ENCODE peak calls at places on chromosomes 13 and 19, in six cellular contexts. Q is astrocyte, R is upper lobe of left lung, P is PC-9, A is HFFc6, E is omental fat pad. G is an unnamed sample.

GRCh38 chr19:57280165-57280912 is at the start of gene ZNF460:
- DNase-seq in A (peak; percentile 96), E (peak; percentile 82), R (peak; percentile 96), Q (peak; percentile 94), P (peak; percentile 96), G (peak; percentile 93)

GRCh38 chr19:53883231-53883661 is 1.2 kb downstream of the PRKCG start:
- DNase-seq in R (no peak), E (no peak), A (no peak), P (no peak), Q (no peak), G (no peak)

GRCh38 chr19:38801359-38802095 is 11.2 kb downstream of the LGALS4 start:
- DNase-seq in E (no peak), A (no peak), Q (no peak), R (no peak), P (no peak), G (no peak)

GRCh38 chr19:34482380-34483250 is 1.1 kb downstream of the WTIP start:
- DNase-seq in E (no peak), A (no peak), R (no peak), P (no peak), Q (peak; percentile 46), G (peak; percentile 22)

GRCh38 chr13:105798541-105798940 is 736.9 kb downstream of the EFNB2 start:
- DNase-seq in Q (no peak), R (no peak), A (no peak), P (no peak), E (no peak), G (no peak)

GRCh38 chr19:20969498-20969897 is 46.4 kb downstream of the ZNF85 start:
- DNase-seq in R (no peak), P (peak; percentile 5), E (no peak), A (no peak), Q (no peak), G (no peak)

GRCh38 chr13:40175639-40176038 is 490.8 kb downstream of the FOXO1 start:
- DNase-seq in P (no peak), Q (peak; percentile 23), R (no peak), A (no peak), E (no peak), G (no peak)

GRCh38 chr19:50911206-50912101 is at the start of gene KLK4:
- DNase-seq in Q (no peak), R (no peak), E (no peak), A (no peak), P (no peak), G (no peak)

GRCh38 chr13:108779308-108779707 is 149.9 kb downstream of the MYO16 start:
- DNase-seq in Q (no peak), P (no peak), A (no peak), E (no peak), R (no peak), G (no peak)

GRCh38 chr19:871446-872265 is 12.2 kb downstream of the CFD start:
- DNase-seq in R (no peak), E (no peak), Q (peak; percentile 34), A (no peak), P (no peak), G (no peak)

GRCh38 chr13:31765441-31765840 is 26.1 kb downstream of the RXFP2 start:
- DNase-seq in Q (peak; percentile 91), A (peak; percentile 78), R (no peak), E (no peak), P (no peak), G (no peak)

GRCh38 chr19:40411125-40411842 is 1.9 kb downstream of the PRX start:
- DNase-seq in Q (no peak), R (peak; percentile 41), P (no peak), E (no peak), A (no peak), G (no peak)

GRCh38 chr19:46784262-46785053 is 3.9 kb downstream of the SLC1A5 start:
- DNase-seq in Q (peak; percentile 73), R (peak; percentile 93), A (peak; percentile 94), E (peak; percentile 63), P (peak; percentile 93), G (peak; percentile 92)

GRCh38 chr19:48768989-48769713 is 13.8 kb downstream of the FGF21 start:
- DNase-seq in P (no peak), Q (peak; percentile 33), E (no peak), A (no peak), R (peak; percentile 57), G (no peak)

GRCh38 chr13:43238341-43239083 is 215.1 kb downstream of the DNAJC15 start:
- DNase-seq in P (no peak), R (no peak), Q (no peak), A (no peak), E (no peak), G (no peak)

GRCh38 chr19:3607398-3608078 is 863 bp upstream of the TBXA2R start:
- DNase-seq in E (no peak), A (peak; percentile 32), P (no peak), Q (peak; percentile 27), R (peak; percentile 53), G (no peak)

GRCh38 chr13:112067121-112067741 is at the start of gene SOX1:
- DNase-seq in Q (no peak), A (no peak), E (no peak), P (no peak), R (no peak), G (no peak)

GRCh38 chr13:110137677-110138008 is 169.3 kb downstream of the COL4A1 start:
- DNase-seq in P (peak; percentile 78), A (no peak), R (peak; percentile 66), Q (peak; percentile 37), E (no peak), G (no peak)

GRCh38 chr19:18539372-18539771 is 4.0 kb downstream of the FKBP8 start:
- DNase-seq in E (no peak), A (no peak), P (no peak), Q (no peak), R (no peak), G (no peak)

GRCh38 chr19:11232555-11232954 is 6.9 kb upstream of the ANGPTL8 start:
- DNase-seq in P (no peak), Q (no peak), E (no peak), A (no peak), R (no peak), G (no peak)

GRCh38 chr19:11236324-11237301 is 2.8 kb upstream of the ANGPTL8 start:
- DNase-seq in Q (no peak), P (no peak), E (no peak), A (no peak), R (no peak), G (no peak)

GRCh38 chr19:11237321-11237720 is 2.1 kb upstream of the ANGPTL8 start:
- DNase-seq in Q (no peak), E (no peak), A (no peak), P (no peak), R (no peak), G (no peak)

GRCh38 chr19:11233073-11233472 is 6.3 kb upstream of the ANGPTL8 start:
- DNase-seq in Q (no peak), E (no peak), A (no peak), P (no peak), R (no peak), G (no peak)

GRCh38 chr19:11234486-11235075 is 4.8 kb upstream of the ANGPTL8 start:
- DNase-seq in R (no peak), A (no peak), P (no peak), Q (no peak), E (no peak), G (no peak)
- TF ChIP-seq CTCF in R (no peak), A (no peak), P (no peak), Q (no peak), E (no peak), G (peak; percentile 6)

DNA sequence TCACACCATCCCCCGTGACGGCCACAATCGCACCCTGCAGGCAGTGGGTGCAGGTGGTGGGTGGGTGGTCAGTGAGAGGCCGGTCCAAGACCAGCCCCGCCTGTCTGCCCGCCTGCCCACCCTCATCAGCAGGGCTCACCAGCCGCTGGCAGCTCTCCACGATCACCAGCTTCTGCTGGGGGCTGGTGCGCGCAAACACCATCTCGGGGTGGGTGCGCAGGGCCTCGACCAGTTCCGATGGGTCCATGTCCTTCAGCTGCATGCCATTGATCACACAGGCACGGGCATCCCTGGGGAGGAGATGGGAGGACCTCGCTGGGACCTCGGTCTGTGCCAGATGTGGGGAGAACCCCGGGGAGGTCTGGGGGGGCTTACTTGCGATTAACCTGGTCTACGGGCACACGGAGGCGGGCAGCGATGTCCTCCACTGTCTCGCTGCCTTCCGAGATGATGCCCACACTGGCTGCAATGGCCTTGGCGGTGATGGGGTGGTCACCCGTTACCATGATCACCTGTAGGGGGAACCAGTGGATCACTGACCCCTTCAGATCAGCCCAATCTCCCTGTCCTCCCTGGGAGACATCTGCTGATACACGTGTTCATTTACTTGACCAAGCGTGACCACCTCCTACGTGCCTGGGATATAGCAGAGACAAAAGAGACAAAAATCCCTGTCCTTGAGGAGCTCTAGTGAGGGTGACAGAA is 8.0 kb downstream of the ATP4A start:
- DNase-seq in E (no peak), P (peak; percentile 48), Q (no peak), R (no peak), A (no peak), G (no peak)
- TF ChIP-seq CTCF in E (no peak), P (peak; percentile 63), Q (peak; percentile 23), R (no peak), A (peak; percentile 55), G (peak; percentile 55)

GRCh38 chr19:17511724-17512573 is 500 bp downstream of the PGLS start:
- DNase-seq in R (peak; percentile 89), E (peak; percentile 45), A (peak; percentile 67), P (peak; percentile 78), Q (peak; percentile 72), G (peak; percentile 73)
- TF ChIP-seq CTCF in R (peak; percentile 46), E (no peak), A (peak; percentile 55), P (no peak), Q (no peak), G (peak; percentile 40)

GRCh38 chr13:27961227-27962085 is 7.7 kb downstream of the CDX2 start:
- DNase-seq in R (no peak), A (no peak), Q (no peak), E (no peak), P (no peak), G (no peak)

GRCh38 chr13:27958928-27959539 is 10.1 kb downstream of the CDX2 start:
- DNase-seq in P (no peak), A (no peak), Q (no peak), R (no peak), E (no peak), G (no peak)

GRCh38 chr13:27959976-27960361 is 9.1 kb downstream of the CDX2 start:
- DNase-seq in P (no peak), E (no peak), Q (no peak), A (no peak), R (no peak), G (no peak)

GRCh38 chr13:27962128-27962841 is 6.8 kb downstream of the CDX2 start:
- DNase-seq in R (no peak), A (no peak), Q (no peak), E (no peak), P (no peak), G (no peak)

DNA sequence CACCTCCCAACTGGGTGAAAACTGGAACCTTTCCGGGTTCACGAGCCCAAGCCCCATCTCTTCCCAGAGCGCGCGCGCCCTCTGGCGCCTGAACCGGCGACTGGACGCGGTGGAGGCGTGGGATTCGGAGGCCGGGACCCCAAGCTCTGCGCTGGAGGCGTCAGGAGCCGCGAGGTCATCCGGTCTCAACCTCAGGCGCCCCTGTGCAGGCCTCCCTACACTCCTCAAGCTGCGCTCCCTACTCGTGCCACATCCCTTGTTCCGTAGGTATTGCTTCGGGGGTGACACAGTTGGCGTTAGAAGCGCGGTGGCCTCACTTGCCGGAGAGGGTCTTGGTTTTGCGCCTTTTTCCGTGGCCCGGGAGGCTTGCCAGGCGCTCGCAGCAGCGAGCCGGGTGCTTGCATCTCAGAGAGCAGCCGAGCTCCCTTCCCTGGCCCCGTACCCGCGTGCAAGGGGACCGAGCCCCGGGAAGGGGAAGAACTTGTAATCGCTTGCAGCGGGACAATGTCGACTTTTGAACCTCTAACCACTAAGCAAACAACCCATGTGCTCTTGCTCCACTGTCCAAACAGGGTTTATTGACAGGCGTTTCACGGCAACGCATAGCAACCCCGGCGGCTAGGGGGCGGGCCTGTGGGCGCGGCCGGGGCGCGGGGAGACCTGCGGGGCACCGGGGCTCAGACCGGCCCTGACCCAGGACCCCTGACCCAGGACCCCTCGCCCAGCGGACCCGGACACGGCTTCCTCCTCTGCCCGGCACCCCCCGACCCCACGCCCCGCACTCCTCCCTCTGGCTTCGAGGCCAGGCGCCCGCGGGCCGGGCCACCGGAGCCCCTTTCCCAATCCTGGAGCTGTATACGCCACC is 8.5 kb downstream of the CDX2 start:
- DNase-seq in E (no peak), P (peak; percentile 19), R (peak; percentile 64), A (peak; percentile 18), Q (no peak), G (no peak)
- TF ChIP-seq CTCF in E (no peak), P (peak; percentile 50), R (peak; percentile 39), A (peak; percentile 65), Q (no peak), G (peak; percentile 51)